ENCODE peak calls at places on chromosomes 1 and 21, in seven cellular contexts. G is H1, H is mesendoderm, C is IMR-90, X is trophoblast cell, N is H9, O is mesenchymal stem cell. L is an unnamed sample. For H3K27me3, the result is how much of the 10 kb centered on the place peaks cover.

GRCh38 chr1:15339580-15339979 is 70.1 kb upstream of the EFHD2 start:
- DNase-seq in G (no peak), H (no peak), C (no peak), X (no peak), N (no peak), O (no peak), L (no peak)

GRCh38 chr1:54792686-54793282 is 8.3 kb downstream of the TTC22 start:
- DNase-seq in G (no peak), H (no peak), C (no peak), X (no peak), N (no peak), O (no peak), L (no peak)

GRCh38 chr1:18761948-18762905 is 97.2 kb downstream of the TAS1R2 start:
- DNase-seq in G (no peak), H (no peak), C (no peak), X (no peak), N (no peak), O (no peak), L (no peak)

GRCh38 chr1:26045712-26046312 is at the start of gene SLC30A2:
- DNase-seq in G (peak), H (no peak), C (no peak), X (no peak), N (peak), O (no peak), L (no peak)

GRCh38 chr1:31476891-31477846 is 64.2 kb downstream of the SERINC2 start:
- DNase-seq in G (no peak), H (peak), C (no peak), X (peak), N (no peak), O (peak), L (no peak)

GRCh38 chr1:60425528-60425927 is 352.0 kb upstream of the C1orf87 start:
- DNase-seq in G (no peak), H (peak), C (no peak), X (no peak), N (peak), O (no peak), L (no peak)

GRCh38 chr1:4594286-4594991 is 60.0 kb upstream of the AJAP1 start:
- DNase-seq in G (peak), H (peak), C (no peak), X (no peak), N (peak), O (no peak), L (no peak)

GRCh38 chr1:1087351-1088035 is 13.4 kb upstream of the RNF223 start:
- DNase-seq in G (no peak), H (no peak), C (no peak), X (no peak), N (no peak), O (no peak), L (no peak)

GRCh38 chr1:46289134-46289494 is 14.3 kb downstream of the LRRC41 start:
- DNase-seq in G (no peak), H (no peak), C (no peak), X (no peak), N (no peak), O (no peak), L (no peak)

GRCh38 chr21:46078322-46078981 is 19.5 kb upstream of the COL6A2 start:
- DNase-seq in G (no peak), H (no peak), C (no peak), X (no peak), N (peak), O (no peak), L (no peak)

GRCh38 chr1:200890818-200891773 is 3.6 kb upstream of the INAVA start:
- DNase-seq in G (peak), H (peak), C (peak), X (peak), N (peak), O (peak), L (peak)

GRCh38 chr1:230713915-230714764 is at the start of gene AGT:
- DNase-seq in G (no peak), H (no peak), C (peak), X (no peak), N (no peak), O (peak), L (no peak)

GRCh38 chr21:21401444-21401843 is 403.2 kb downstream of the NCAM2 start:
- DNase-seq in G (no peak), H (no peak), C (no peak), X (no peak), N (no peak), O (no peak), L (no peak)

GRCh38 chr1:160367516-160367900 is 637 bp downstream of the NHLH1 start:
- DNase-seq in G (no peak), H (no peak), C (no peak), X (no peak), N (no peak), O (no peak), L (no peak)

GRCh38 chr21:16419188-16419874 is 689.5 kb downstream of the USP25 start:
- DNase-seq in G (no peak), H (peak), C (peak), X (no peak), N (no peak), O (no peak), L (no peak)

GRCh38 chr1:94063379-94063778 is 57.6 kb downstream of the ABCA4 start:
- DNase-seq in G (no peak), H (peak), C (peak), X (no peak), N (no peak), O (peak), L (no peak)

GRCh38 chr1:205505791-205506190 is 1.3 kb downstream of the CDK18 start:
- DNase-seq in G (no peak), H (no peak), C (no peak), X (no peak), N (no peak), O (no peak), L (no peak)

GRCh38 chr1:244437108-244437507 is 14.6 kb downstream of the ADSS2 start:
- DNase-seq in G (no peak), H (no peak), C (peak), X (no peak), N (no peak), O (no peak), L (no peak)

GRCh38 chr1:231278100-231278790 is 37.2 kb downstream of the GNPAT start:
- DNase-seq in G (no peak), H (no peak), C (no peak), X (no peak), N (no peak), O (no peak), L (no peak)

GRCh38 chr21:39484711-39485264 is 33.0 kb downstream of the SH3BGR start:
- DNase-seq in G (no peak), H (no peak), C (no peak), X (no peak), N (no peak), O (peak), L (no peak)

GRCh38 chr1:197024460-197024859 is 42.6 kb downstream of the F13B start:
- DNase-seq in G (no peak), H (no peak), C (peak), X (no peak), N (no peak), O (no peak), L (no peak)

GRCh38 chr1:239719642-239720258 is 333.4 kb downstream of the CHRM3 start:
- DNase-seq in G (no peak), H (no peak), C (no peak), X (no peak), N (no peak), O (no peak), L (no peak)

GRCh38 chr1:150536836-150537731 is 12.1 kb upstream of the ADAMTSL4 start:
- DNase-seq in G (no peak), H (peak), C (no peak), X (no peak), N (no peak), O (peak), L (no peak)

GRCh38 chr1:6523566-6523965 is 30.7 kb downstream of the NOL9 start:
- DNase-seq in G (no peak), H (peak), C (peak), X (peak), N (peak), O (peak), L (no peak)

GRCh38 chr1:158998781-158999161 is 10.9 kb upstream of the IFI16 start:
- DNase-seq in G (no peak), H (peak), C (peak), X (peak), N (no peak), O (peak), L (peak)

GRCh38 chr1:224109981-224110380 is 3.9 kb upstream of the FBXO28 start:
- DNase-seq in G (no peak), H (no peak), C (no peak), X (no peak), N (no peak), O (no peak), L (no peak)

GRCh38 chr1:43338001-43338400 is 383 bp downstream of the MPL start:
- DNase-seq in G (no peak), H (no peak), C (no peak), X (no peak), N (no peak), O (no peak), L (no peak)

GRCh38 chr21:16195476-16195875 is 465.7 kb downstream of the USP25 start:
- DNase-seq in G (no peak), H (no peak), C (peak), X (no peak), N (no peak), O (peak), L (no peak)

GRCh38 chr1:97832490-97832889 is 88.3 kb downstream of the DPYD start:
- DNase-seq in G (no peak), H (no peak), C (no peak), X (no peak), N (no peak), O (no peak), L (no peak)

GRCh38 chr1:201947697-201948008 is 1.3 kb upstream of the LMOD1 start:
- DNase-seq in G (no peak), H (no peak), C (no peak), X (no peak), N (no peak), O (no peak), L (no peak)

GRCh38 chr1:26664802-26665201 is 31.0 kb upstream of the ARID1A start:
- DNase-seq in G (no peak), H (peak), C (no peak), X (no peak), N (no peak), O (no peak), L (no peak)

GRCh38 chr1:229410692-229411433 is 23.0 kb downstream of the ACTA1 start:
- DNase-seq in G (no peak), H (peak), C (peak), X (peak), N (peak), O (peak), L (no peak)

GRCh38 chr1:210587547-210587946 is 258.8 kb downstream of the HHAT start:
- DNase-seq in G (no peak), H (peak), C (peak), X (no peak), N (no peak), O (peak), L (no peak)

GRCh38 chr1:12566484-12567287 is 51.3 kb downstream of the DHRS3 start:
- DNase-seq in G (no peak), H (no peak), C (no peak), X (no peak), N (no peak), O (no peak), L (no peak)

GRCh38 chr1:52825868-52826267 is 16.7 kb upstream of the ZYG11A start:
- DNase-seq in G (no peak), H (no peak), C (peak), X (no peak), N (no peak), O (peak), L (no peak)

GRCh38 chr1:204448321-204448964 is 36.8 kb upstream of the PPP1R15B start:
- DNase-seq in G (no peak), H (no peak), C (no peak), X (peak), N (no peak), O (no peak), L (no peak)

GRCh38 chr1:7659514-7659913 is 111.6 kb upstream of the VAMP3 start:
- DNase-seq in G (no peak), H (no peak), C (no peak), X (no peak), N (no peak), O (no peak), L (no peak)

GRCh38 chr1:61539720-61540462 is 185.1 kb downstream of the TM2D1 start:
- DNase-seq in G (no peak), H (no peak), C (no peak), X (no peak), N (no peak), O (no peak), L (no peak)

GRCh38 chr1:10520497-10520896 is 45.7 kb downstream of the PEX14 start:
- DNase-seq in G (no peak), H (no peak), C (no peak), X (no peak), N (no peak), O (no peak), L (no peak)

GRCh38 chr1:95168638-95169411 is 51.7 kb downstream of the TLCD4 start:
- DNase-seq in G (no peak), H (peak), C (no peak), X (no peak), N (no peak), O (no peak), L (no peak)

DNA sequence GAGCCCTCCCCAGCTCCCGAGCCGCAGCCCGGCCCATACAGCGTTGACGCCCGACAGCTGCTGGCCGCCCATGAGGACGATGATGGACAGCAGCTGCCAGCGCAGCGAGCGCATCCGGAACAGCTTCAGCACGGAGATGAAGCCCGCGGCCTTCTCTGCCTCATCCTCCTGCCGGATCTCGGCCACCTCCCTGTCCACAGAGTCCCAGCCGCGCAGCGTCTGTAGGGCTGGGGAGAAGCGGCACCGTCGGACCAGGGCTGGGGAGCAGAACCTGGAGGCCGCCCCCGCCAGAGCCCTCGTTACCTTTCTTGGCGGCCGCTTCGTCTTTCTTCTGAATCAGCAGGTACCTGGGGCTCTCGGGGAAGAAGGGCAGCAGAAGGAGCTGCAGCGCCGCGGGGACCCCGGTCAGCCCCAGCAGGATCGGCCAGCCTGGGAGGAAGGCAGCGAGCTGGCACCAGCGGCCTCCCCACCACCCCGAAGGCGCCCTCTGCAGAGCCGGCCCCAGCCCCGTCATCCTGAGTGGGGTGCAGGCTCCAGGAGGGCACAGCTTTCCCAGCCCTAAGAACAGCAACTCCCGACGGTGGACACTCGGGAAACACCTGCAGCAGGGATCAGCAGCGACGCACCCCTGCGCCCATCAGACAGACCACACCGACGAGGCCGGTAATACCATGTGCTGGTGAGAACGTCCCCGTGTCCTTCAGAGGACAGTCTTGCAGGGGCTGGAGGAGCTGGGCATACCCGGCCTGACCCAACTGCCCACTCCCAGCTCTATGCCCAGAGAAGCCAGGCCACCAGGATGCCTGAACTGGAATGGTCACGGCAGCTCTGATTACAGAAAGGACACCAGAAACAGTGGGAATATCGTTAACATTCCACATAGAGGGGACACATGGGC is 13.8 kb upstream of the SLC2A7 start:
- DNase-seq in G (no peak), H (no peak), C (no peak), X (no peak), N (no peak), O (no peak), L (no peak)
- H3K4ac ChIP-seq in G (no peak), H (no peak), C (no peak), X (no peak), N (no peak), O (no peak), L (no peak)

DNA sequence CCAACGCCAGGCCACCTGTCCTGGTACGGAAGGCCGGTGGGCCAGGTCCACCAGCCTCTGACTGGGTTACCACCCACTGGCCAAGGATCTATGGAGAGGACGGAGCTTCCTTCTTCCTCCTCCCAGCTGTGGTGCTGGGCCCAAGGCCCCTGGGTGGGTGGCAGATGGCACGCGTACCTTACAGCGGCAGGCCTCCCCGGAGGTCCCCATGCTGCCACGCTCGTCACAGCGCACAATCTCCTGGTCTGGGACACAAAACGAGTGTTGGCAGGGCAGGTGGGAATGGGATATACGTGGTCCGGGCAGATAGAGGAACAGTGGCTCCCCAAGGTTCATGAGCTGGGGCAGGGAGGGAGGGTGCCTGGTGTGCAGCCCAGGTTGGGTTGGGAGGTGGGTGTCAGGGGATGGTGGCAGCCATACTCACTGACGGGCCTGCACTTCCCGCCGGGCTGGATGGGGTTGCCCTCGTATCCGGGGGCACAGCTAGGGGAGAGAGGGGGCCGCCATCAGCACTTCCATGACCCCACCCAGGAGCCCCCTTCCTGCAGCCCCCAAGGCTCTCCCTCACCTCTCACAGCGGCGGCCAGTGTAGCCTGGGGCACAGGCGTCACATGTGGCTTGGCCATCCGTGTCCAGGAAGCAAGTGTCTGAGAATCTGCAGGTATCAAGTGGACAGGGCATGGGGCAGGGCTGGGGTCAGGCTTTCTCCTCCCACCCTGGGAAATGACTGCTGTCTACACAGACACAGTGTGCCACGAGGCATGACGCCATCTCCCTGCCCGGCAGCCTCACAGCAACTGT is 58.9 kb downstream of the HSPG2 start:
- DNase-seq in G (no peak), H (no peak), C (no peak), X (no peak), N (no peak), O (no peak), L (no peak)
- H3K27me3 ChIP-seq in G (under half), H (under half), C (under half), X (under half), N (under half), O (under half), L (under half)

GRCh38 chr21:37057614-37058013 is 15.3 kb downstream of the PIGP start:
- DNase-seq in G (no peak), H (no peak), C (no peak), X (no peak), N (no peak), O (no peak), L (no peak)

GRCh38 chr21:37061926-37062591 is 10.8 kb downstream of the PIGP start:
- DNase-seq in G (no peak), H (no peak), C (no peak), X (peak), N (no peak), O (peak), L (no peak)

GRCh38 chr21:37059181-37059580 is 13.7 kb downstream of the PIGP start:
- DNase-seq in G (no peak), H (no peak), C (no peak), X (no peak), N (no peak), O (no peak), L (no peak)

GRCh38 chr21:37062592-37062933 is 10.3 kb downstream of the PIGP start:
- DNase-seq in G (no peak), H (no peak), C (no peak), X (no peak), N (no peak), O (no peak), L (no peak)

GRCh38 chr21:37060296-37060695 is 12.6 kb downstream of the PIGP start:
- DNase-seq in G (no peak), H (peak), C (peak), X (peak), N (peak), O (peak), L (no peak)
- H3K9ac ChIP-seq in G (no peak), H (no peak), C (no peak), X (no peak), N (no peak), O (peak), L (no peak)

DNA sequence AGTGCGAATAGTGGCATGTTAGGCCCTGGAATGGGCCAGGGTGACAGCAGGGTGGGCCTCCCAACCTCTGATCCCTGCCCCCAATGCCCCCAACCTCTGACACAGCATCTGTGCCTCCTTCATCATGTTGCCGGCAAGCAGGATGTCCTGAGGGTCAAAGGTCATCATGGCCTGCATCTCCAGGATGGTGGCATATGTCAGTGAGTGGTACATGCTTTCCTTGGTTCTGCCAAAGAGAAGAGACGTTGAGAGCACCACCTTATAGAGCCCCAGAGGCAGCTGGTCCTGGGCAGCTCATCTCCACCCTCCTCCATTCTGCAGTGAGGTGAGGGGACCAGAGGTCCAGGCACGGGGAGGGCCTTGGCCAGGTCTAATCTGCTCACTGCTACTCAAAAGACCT is 17.6 kb downstream of the TTC39A start:
- DNase-seq in G (no peak), H (no peak), C (no peak), X (no peak), N (no peak), O (no peak), L (no peak)
- H3K4ac ChIP-seq in G (no peak), H (no peak), C (peak), X (no peak), N (no peak), O (no peak), L (no peak)

GRCh38 chr21:33111577-33111976 is 41.6 kb downstream of the OLIG1 start:
- DNase-seq in G (no peak), H (no peak), C (no peak), X (no peak), N (no peak), O (no peak), L (no peak)

GRCh38 chr21:33112151-33112550 is 42.2 kb downstream of the OLIG1 start:
- DNase-seq in G (no peak), H (no peak), C (no peak), X (no peak), N (no peak), O (no peak), L (no peak)

GRCh38 chr21:33112670-33113596 is 43.0 kb downstream of the OLIG1 start:
- DNase-seq in G (no peak), H (no peak), C (no peak), X (no peak), N (no peak), O (no peak), L (peak)

GRCh38 chr21:33109574-33110339 is 39.8 kb downstream of the OLIG1 start:
- DNase-seq in G (peak), H (peak), C (no peak), X (no peak), N (peak), O (no peak), L (no peak)

GRCh38 chr21:33110340-33110715 is 40.4 kb downstream of the OLIG1 start:
- DNase-seq in G (no peak), H (no peak), C (no peak), X (no peak), N (no peak), O (no peak), L (no peak)
- H3K27me3 ChIP-seq in G (under half), H (under half), C (half or more), X (under half), N (under half), O (half or more), L (under half)

GRCh38 chr1:246773213-246773641 is 49.0 kb downstream of the SCCPDH start:
- DNase-seq in G (no peak), H (no peak), C (no peak), X (peak), N (no peak), O (no peak), L (no peak)
- H3K9ac ChIP-seq in G (no peak), H (no peak), C (no peak), X (no peak), N (no peak), O (no peak), L (no peak)